ENCODE peak calls at places on chromosomes 2 and 18, in seven cellular contexts. Q is adrenal gland, P is fibroblast of lung, T is hepatocyte, S is lower lobe of right lung, R is tibial artery, J is right lobe of liver. U is an unnamed sample. For H3K36me3, the result is how much of the 10 kb centered on the place peaks cover.

GRCh38 chr2:162965151-162965550 is 126.6 kb upstream of the KCNH7 start:
- DNase-seq in Q (no peak), P (no peak), T (no peak), S (no peak), R (no peak), J (no peak), U (no peak)

GRCh38 chr2:177738461-177739234 is 333.9 kb downstream of the PDE11A start:
- DNase-seq in Q (no peak), P (no peak), T (no peak), S (no peak), R (no peak), J (no peak), U (no peak)

GRCh38 chr2:213764849-213765248 is 480.6 kb downstream of the SPAG16 start:
- DNase-seq in Q (no peak), P (no peak), T (no peak), S (no peak), R (no peak), J (no peak), U (no peak)

GRCh38 chr2:236352761-236353593 is 88.8 kb upstream of the ASB18 start:
- DNase-seq in Q (no peak), P (peak), T (peak), S (no peak), R (no peak), J (no peak), U (no peak)

GRCh38 chr18:21740474-21740723 is 193 bp upstream of the MIB1 start:
- DNase-seq in Q (peak), P (peak), T (peak), S (peak), R (peak), J (peak), U (no peak)

GRCh38 chr2:154698789-154699559 is 479 bp downstream of the KCNJ3 start:
- DNase-seq in Q (no peak), P (no peak), T (no peak), S (no peak), R (no peak), J (peak), U (no peak)

GRCh38 chr2:10821291-10821690 is 8.7 kb upstream of the PDIA6 start:
- DNase-seq in Q (no peak), P (no peak), T (no peak), S (no peak), R (no peak), J (no peak), U (no peak)

GRCh38 chr18:29174891-29175290 is 998.0 kb upstream of the CDH2 start:
- DNase-seq in Q (no peak), P (no peak), T (no peak), S (no peak), R (no peak), J (no peak), U (no peak)

DNA sequence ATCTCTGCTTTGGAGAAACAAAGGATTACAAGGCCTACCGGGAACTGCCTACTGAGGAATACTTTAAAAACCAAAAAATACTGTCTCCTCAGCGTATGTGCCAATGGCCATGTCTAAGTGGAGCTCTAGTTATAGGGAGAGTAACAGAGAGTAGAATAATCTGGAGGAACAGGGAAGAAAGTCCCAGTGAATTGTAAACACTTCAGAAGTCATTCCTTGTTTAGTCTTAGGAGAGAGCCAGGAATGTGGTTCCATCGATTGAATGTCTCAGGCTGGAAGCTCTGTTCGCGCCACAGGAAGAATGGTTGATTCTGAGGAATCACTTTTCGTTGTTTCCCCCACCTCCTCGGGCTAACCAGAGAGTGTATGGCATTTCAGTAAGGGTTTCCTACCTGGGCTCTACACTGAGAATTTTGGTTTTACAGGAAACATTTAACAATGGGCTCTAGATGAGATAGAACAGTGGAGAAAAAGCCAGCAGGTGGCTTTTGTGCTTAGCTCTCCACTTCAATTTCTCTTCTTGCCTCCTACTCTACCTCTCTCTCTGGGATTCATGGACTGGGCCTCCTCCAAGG is 88.7 kb downstream of the ACVR1 start:
- DNase-seq in Q (no peak), P (no peak), T (no peak), S (no peak), R (no peak), J (no peak), U (no peak)
- H3K4me3 ChIP-seq in Q (no peak), P (no peak), T (no peak), S (no peak), R (no peak), J (no peak), U (no peak)

DNA sequence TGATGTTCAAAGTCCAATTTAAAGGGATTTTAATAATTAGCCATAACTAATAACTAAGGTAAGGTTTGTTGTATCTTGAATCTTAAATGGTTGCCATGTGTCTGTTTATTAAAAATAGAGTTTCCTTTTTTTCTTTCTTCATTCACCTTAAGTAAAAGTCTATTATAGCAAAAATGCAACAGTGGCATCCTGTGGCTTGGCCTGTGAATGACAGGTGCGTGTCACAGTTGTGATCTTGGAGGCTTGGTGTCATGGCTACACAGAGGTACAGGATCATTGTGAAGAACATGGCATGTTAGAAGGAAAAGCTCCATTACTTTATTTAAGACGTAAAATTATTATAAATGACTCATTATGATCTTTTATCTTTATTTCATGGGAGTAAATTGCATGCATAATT is 246.1 kb downstream of the BCL2 start:
- DNase-seq in Q (no peak), P (no peak), T (no peak), S (no peak), R (no peak), J (no peak), U (peak)
- TF ChIP-seq CTCF in Q (no peak), P (no peak), T (peak), S (no peak), R (no peak), J (peak), U (peak)

DNA sequence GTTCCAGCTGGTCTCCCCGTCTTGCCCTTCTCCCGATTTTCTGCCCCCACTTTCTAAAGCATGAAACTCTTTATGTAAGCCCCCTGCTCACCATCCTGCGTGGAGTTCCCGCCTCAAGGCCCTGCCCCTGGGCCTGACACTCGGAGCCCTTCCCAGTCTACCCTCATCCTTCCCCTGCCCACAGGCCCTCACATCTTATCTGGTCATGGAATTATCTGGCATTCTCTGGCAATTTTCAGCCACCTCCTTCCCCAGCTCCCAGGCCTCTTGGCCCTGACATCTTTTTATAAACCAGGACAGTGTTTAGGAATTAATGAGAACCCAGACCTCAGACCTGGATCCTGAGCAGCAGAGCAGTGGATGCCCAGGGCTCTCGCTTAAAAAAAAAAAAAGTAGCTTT is 61.7 kb downstream of the BOLA3 start:
- DNase-seq in Q (no peak), P (no peak), T (no peak), S (no peak), R (no peak), J (no peak), U (no peak)
- H3K36me3 ChIP-seq in Q (under half), P (under half), T (under half), S (half or more), R (under half), J (under half), U (under half)

GRCh38 chr2:237473474-237474453 is 13.3 kb upstream of the MLPH start:
- DNase-seq in Q (peak), P (peak), T (no peak), S (peak), R (no peak), J (no peak), U (no peak)

GRCh38 chr2:237475704-237476107 is 11.3 kb upstream of the MLPH start:
- DNase-seq in Q (no peak), P (no peak), T (peak), S (peak), R (no peak), J (no peak), U (no peak)

GRCh38 chr2:237472909-237473308 is 14.1 kb upstream of the MLPH start:
- DNase-seq in Q (no peak), P (no peak), T (no peak), S (no peak), R (no peak), J (no peak), U (no peak)

GRCh38 chr2:237474931-237475703 is 11.9 kb upstream of the MLPH start:
- DNase-seq in Q (peak), P (peak), T (peak), S (peak), R (peak), J (peak), U (peak)

GRCh38 chr2:237474511-237474911 is 12.5 kb upstream of the MLPH start:
- DNase-seq in Q (no peak), P (peak), T (no peak), S (peak), R (no peak), J (no peak), U (no peak)
- H3K4me3 ChIP-seq in Q (no peak), P (peak), T (peak), S (peak), R (peak), J (peak), U (peak)

DNA sequence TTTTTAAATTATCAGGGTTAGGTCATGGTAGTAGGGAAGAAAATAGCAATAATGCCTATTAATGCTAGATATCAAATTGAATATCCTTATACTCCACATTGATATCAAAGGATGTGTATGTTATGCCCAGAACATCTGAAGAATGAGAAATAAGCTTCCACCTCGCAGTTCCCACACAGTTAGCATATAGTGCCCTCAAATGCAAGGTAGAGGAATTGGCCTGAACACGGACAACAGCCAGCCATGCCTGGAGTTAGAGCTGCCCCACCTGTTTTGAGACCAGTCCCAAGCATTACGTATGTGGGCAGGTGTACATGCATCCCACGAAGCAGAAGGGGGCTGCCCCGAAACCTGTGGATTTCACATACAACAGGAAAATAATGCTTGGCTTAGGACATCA is 79.6 kb downstream of the SUMO1 start:
- DNase-seq in Q (no peak), P (peak), T (no peak), S (no peak), R (no peak), J (no peak), U (no peak)
- TF ChIP-seq CTCF in Q (no peak), P (no peak), T (peak), S (no peak), R (no peak), J (no peak), U (no peak)